ENCODE peak calls at places on chromosomes 2 and 18, in five cellular contexts. L is HepG2, Z is GM12878, Y is K562, V is upper lobe of left lung. A is an unnamed sample.
A peak's percentile ranks its signal among the peaks of the same experiment; 100 is the strongest.

GRCh38 chr2:70086838-70087702 is at the start of gene PCBP1:
- ATAC-seq in L (peak; percentile 49), Z (peak; percentile 25), Y (peak; percentile 34), V (peak; percentile 93), A (peak; percentile 88)

GRCh38 chr2:80363330-80363729 is 58.8 kb upstream of the LRRTM1 start:
- ATAC-seq in Y (no peak), V (no peak), Z (no peak), L (no peak), A (no peak)

GRCh38 chr2:216217904-216218260 is 108.7 kb downstream of the XRCC5 start:
- ATAC-seq in Y (no peak), V (no peak), L (no peak), Z (peak; percentile 52), A (no peak)

GRCh38 chr2:99879481-99879880 is 262.9 kb downstream of the AFF3 start:
- ATAC-seq in Z (no peak), L (no peak), V (no peak), Y (no peak), A (no peak)

GRCh38 chr2:39024833-39025232 is 96.0 kb downstream of the SOS1 start:
- ATAC-seq in Z (no peak), L (no peak), V (no peak), Y (no peak), A (no peak)

GRCh38 chr2:9844036-9844483 is 786 bp downstream of the TAF1B start:
- ATAC-seq in L (no peak), Y (peak; percentile 9), V (no peak), Z (peak; percentile 19), A (no peak)

GRCh38 chr2:69033427-69034095 is 20.6 kb downstream of the ANTXR1 start:
- ATAC-seq in Z (no peak), V (no peak), L (no peak), Y (no peak), A (no peak)

GRCh38 chr18:54263904-54264336 is 5.4 kb upstream of the POLI start:
- ATAC-seq in Z (peak; percentile 83), Y (no peak), L (peak; percentile 47), V (no peak), A (no peak)

GRCh38 chr18:49618741-49619392 is 57.0 kb downstream of the LIPG start:
- ATAC-seq in Z (no peak), Y (no peak), L (no peak), V (no peak), A (no peak)

GRCh38 chr2:234136461-234136860 is 86.0 kb downstream of the SPP2 start:
- ATAC-seq in Z (peak; percentile 57), V (no peak), L (no peak), Y (no peak), A (no peak)
- TF ChIP-seq CTCF in Z (no peak), V (no peak), L (no peak), Y (no peak), A (no peak)

DNA sequence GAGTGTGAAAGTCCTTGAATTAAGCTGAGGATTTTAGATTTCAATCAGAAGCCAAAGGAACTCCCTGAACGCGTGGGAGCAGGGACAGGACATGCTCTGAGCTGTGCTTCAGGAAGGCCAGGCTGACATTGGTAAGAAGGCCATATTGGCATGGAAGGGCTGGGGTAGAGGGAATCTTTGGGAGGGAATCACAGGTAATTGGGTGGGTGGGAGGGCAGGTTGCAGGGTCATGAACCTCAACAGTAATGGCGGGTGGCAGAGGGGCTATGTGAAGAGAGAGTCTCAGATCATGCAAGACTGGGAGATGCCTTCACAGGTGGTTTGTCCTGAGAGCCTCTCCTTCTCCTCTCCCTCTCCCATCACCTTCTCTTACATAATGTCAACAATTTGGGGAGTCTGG is 18.6 kb upstream of the CELF4 start:
- ATAC-seq in Z (no peak), Y (no peak), V (no peak), L (no peak), A (no peak)
- TF ChIP-seq EP300 in Z (no peak), Y (no peak), V (no peak), L (no peak), A (no peak)

DNA sequence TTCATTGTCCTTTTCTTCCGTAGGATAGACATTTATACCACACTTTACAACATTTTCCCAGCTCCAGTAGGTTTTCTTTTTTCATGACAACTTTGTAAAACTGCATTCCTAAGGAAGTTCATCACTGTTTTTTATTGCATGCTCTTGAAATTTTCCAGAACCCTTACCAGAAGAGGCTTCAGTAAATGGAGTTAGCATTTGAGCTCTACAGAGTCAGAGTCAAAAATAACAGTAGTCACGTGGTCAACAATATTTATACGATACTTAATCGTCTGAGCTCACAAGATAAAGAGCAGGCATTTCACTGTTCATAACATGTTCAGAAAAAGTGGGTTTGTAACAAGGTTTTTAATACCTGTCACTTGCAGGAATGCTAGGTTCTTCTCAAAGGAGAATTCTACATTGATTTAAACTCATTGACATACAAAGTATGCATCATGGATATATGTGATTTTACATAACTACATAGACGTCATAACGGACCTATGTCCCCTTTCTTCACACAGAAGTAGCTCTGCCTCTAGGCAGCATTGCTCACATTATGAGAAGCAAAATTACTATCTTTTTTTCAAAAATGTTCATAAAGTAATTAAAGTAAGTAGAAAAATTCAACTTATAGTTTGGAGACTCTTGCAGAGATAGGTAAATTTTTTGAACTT is 187.0 kb upstream of the COL3A1 start:
- ATAC-seq in V (no peak), L (no peak), Z (no peak), Y (no peak), A (peak; percentile 69)
- TF ChIP-seq POLR2AphosphoS5 in V (no peak), L (no peak), Z (no peak), Y (no peak), A (peak; percentile 86)

GRCh38 chr2:152335016-152335850 is at the start of gene FMNL2:
- ATAC-seq in Y (peak; percentile 99), L (peak; percentile 91), V (peak; percentile 90), Z (peak; percentile 90), A (peak; percentile 90)
- TF ChIP-seq CTCF in Y (no peak), L (peak; percentile 52), V (peak; percentile 21), Z (peak; percentile 5), A (no peak)

GRCh38 chr2:45675130-45675812 is 23.8 kb downstream of the PRKCE start:
- ATAC-seq in L (peak; percentile 56), V (peak; percentile 83), Y (no peak), Z (no peak), A (peak; percentile 65)
- TF ChIP-seq EP300 in L (no peak), V (peak; percentile 17), Y (no peak), Z (no peak), A (no peak)

GRCh38 chr2:20050712-20051517 is 513 bp downstream of the LAPTM4A start:
- ATAC-seq in V (peak; percentile 46), Z (peak; percentile 49), Y (peak; percentile 60), L (peak; percentile 55), A (no peak)
- TF ChIP-seq POLR2AphosphoS5 in V (no peak), Z (no peak), Y (no peak), L (no peak), A (peak; percentile 18)

A was measured in gastroesophageal sphincter.